ENCODE peak calls at places on chromosomes 11 and 22, in seven cellular contexts. One of them, this sample, is unnamed.

GRCh38 chr11:35418847-35419712 is at the start of gene SLC1A2:
- DNase-seq in stimulated activated CD8-positive, alpha-beta memory T cell treated with anti-CD3 and anti-CD28 coated beads, Interleukin-2, amount 100 ng/mL, for 48 hours: no peak
- DNase-seq in anterior cingulate cortex: peak; percentile 28
- DNase-seq in cardiac muscle cell: peak; percentile 47
- DNase-seq in ureter: no peak
- DNase-seq in effector CD4-positive, alpha-beta T cell: no peak
- DNase-seq in MM.1S: peak; percentile 28
- DNase-seq in this sample: peak; percentile 54

GRCh38 chr11:129458756-129459535 is 83.3 kb downstream of the BARX2 start:
- DNase-seq in effector CD4-positive, alpha-beta T cell: no peak
- DNase-seq in stimulated activated CD8-positive, alpha-beta memory T cell treated with anti-CD3 and anti-CD28 coated beads, Interleukin-2, amount 100 ng/mL, for 48 hours: no peak
- DNase-seq in MM.1S: no peak
- DNase-seq in cardiac muscle cell: no peak
- DNase-seq in ureter: no peak
- DNase-seq in anterior cingulate cortex: no peak
- DNase-seq in this sample: peak; percentile 95

GRCh38 chr11:4484310-4484709 is 1.9 kb downstream of the OR52K1 start:
- DNase-seq in cardiac muscle cell: no peak
- DNase-seq in anterior cingulate cortex: no peak
- DNase-seq in effector CD4-positive, alpha-beta T cell: no peak
- DNase-seq in MM.1S: no peak
- DNase-seq in ureter: no peak
- DNase-seq in stimulated activated CD8-positive, alpha-beta memory T cell treated with anti-CD3 and anti-CD28 coated beads, Interleukin-2, amount 100 ng/mL, for 48 hours: no peak
- DNase-seq in this sample: no peak

GRCh38 chr22:20117656-20118571 is 888 bp upstream of the TRMT2A start:
- DNase-seq in effector CD4-positive, alpha-beta T cell: no peak
- DNase-seq in ureter: no peak
- DNase-seq in MM.1S: peak; percentile 33
- DNase-seq in cardiac muscle cell: peak; percentile 30
- DNase-seq in stimulated activated CD8-positive, alpha-beta memory T cell treated with anti-CD3 and anti-CD28 coated beads, Interleukin-2, amount 100 ng/mL, for 48 hours: peak; percentile 72
- DNase-seq in anterior cingulate cortex: no peak
- DNase-seq in this sample: no peak

GRCh38 chr11:45538363-45538762 is 127.1 kb downstream of the CHST1 start:
- DNase-seq in MM.1S: no peak
- DNase-seq in ureter: no peak
- DNase-seq in stimulated activated CD8-positive, alpha-beta memory T cell treated with anti-CD3 and anti-CD28 coated beads, Interleukin-2, amount 100 ng/mL, for 48 hours: no peak
- DNase-seq in anterior cingulate cortex: no peak
- DNase-seq in cardiac muscle cell: peak; percentile 47
- DNase-seq in effector CD4-positive, alpha-beta T cell: no peak
- DNase-seq in this sample: no peak

GRCh38 chr11:129814244-129814992 is 1.2 kb upstream of the TMEM45B start:
- DNase-seq in effector CD4-positive, alpha-beta T cell: peak; percentile 31
- DNase-seq in stimulated activated CD8-positive, alpha-beta memory T cell treated with anti-CD3 and anti-CD28 coated beads, Interleukin-2, amount 100 ng/mL, for 48 hours: peak; percentile 62
- DNase-seq in cardiac muscle cell: no peak
- DNase-seq in anterior cingulate cortex: no peak
- DNase-seq in ureter: no peak
- DNase-seq in MM.1S: no peak
- DNase-seq in this sample: no peak

GRCh38 chr11:45638051-45638450 is 27.4 kb downstream of the CHST1 start:
- DNase-seq in stimulated activated CD8-positive, alpha-beta memory T cell treated with anti-CD3 and anti-CD28 coated beads, Interleukin-2, amount 100 ng/mL, for 48 hours: no peak
- DNase-seq in MM.1S: no peak
- DNase-seq in cardiac muscle cell: no peak
- DNase-seq in anterior cingulate cortex: no peak
- DNase-seq in effector CD4-positive, alpha-beta T cell: no peak
- DNase-seq in ureter: no peak
- DNase-seq in this sample: no peak

GRCh38 chr22:50697667-50698506 is 25.3 kb downstream of the SHANK3 start:
- DNase-seq in ureter: no peak
- DNase-seq in cardiac muscle cell: no peak
- DNase-seq in anterior cingulate cortex: no peak
- DNase-seq in MM.1S: no peak
- DNase-seq in stimulated activated CD8-positive, alpha-beta memory T cell treated with anti-CD3 and anti-CD28 coated beads, Interleukin-2, amount 100 ng/mL, for 48 hours: no peak
- DNase-seq in effector CD4-positive, alpha-beta T cell: no peak
- DNase-seq in this sample: no peak

GRCh38 chr11:96124155-96124554 is 200.2 kb upstream of the MTMR2 start:
- DNase-seq in ureter: no peak
- DNase-seq in stimulated activated CD8-positive, alpha-beta memory T cell treated with anti-CD3 and anti-CD28 coated beads, Interleukin-2, amount 100 ng/mL, for 48 hours: no peak
- DNase-seq in MM.1S: no peak
- DNase-seq in anterior cingulate cortex: no peak
- DNase-seq in cardiac muscle cell: no peak
- DNase-seq in effector CD4-positive, alpha-beta T cell: no peak
- DNase-seq in this sample: no peak

GRCh38 chr11:113296016-113296415 is 18.4 kb upstream of the TTC12 start:
- DNase-seq in effector CD4-positive, alpha-beta T cell: no peak
- DNase-seq in stimulated activated CD8-positive, alpha-beta memory T cell treated with anti-CD3 and anti-CD28 coated beads, Interleukin-2, amount 100 ng/mL, for 48 hours: no peak
- DNase-seq in ureter: no peak
- DNase-seq in anterior cingulate cortex: no peak
- DNase-seq in cardiac muscle cell: no peak
- DNase-seq in MM.1S: peak; percentile 52
- DNase-seq in this sample: no peak

GRCh38 chr11:16511109-16511806 is 154.9 kb upstream of the SOX6 start:
- DNase-seq in cardiac muscle cell: peak; percentile 3
- DNase-seq in anterior cingulate cortex: no peak
- DNase-seq in ureter: no peak
- DNase-seq in effector CD4-positive, alpha-beta T cell: no peak
- DNase-seq in stimulated activated CD8-positive, alpha-beta memory T cell treated with anti-CD3 and anti-CD28 coated beads, Interleukin-2, amount 100 ng/mL, for 48 hours: no peak
- DNase-seq in MM.1S: no peak
- DNase-seq in this sample: peak; percentile 66

GRCh38 chr11:68441466-68442230 is 18.9 kb upstream of the PPP6R3 start:
- DNase-seq in MM.1S: no peak
- DNase-seq in ureter: no peak
- DNase-seq in anterior cingulate cortex: no peak
- DNase-seq in stimulated activated CD8-positive, alpha-beta memory T cell treated with anti-CD3 and anti-CD28 coated beads, Interleukin-2, amount 100 ng/mL, for 48 hours: no peak
- DNase-seq in cardiac muscle cell: peak; percentile 57
- DNase-seq in effector CD4-positive, alpha-beta T cell: no peak
- DNase-seq in this sample: no peak

GRCh38 chr22:19330865-19331418 is 39.4 kb upstream of the CLTCL1 start:
- DNase-seq in MM.1S: no peak
- DNase-seq in anterior cingulate cortex: no peak
- DNase-seq in cardiac muscle cell: no peak
- DNase-seq in effector CD4-positive, alpha-beta T cell: no peak
- DNase-seq in stimulated activated CD8-positive, alpha-beta memory T cell treated with anti-CD3 and anti-CD28 coated beads, Interleukin-2, amount 100 ng/mL, for 48 hours: no peak
- DNase-seq in ureter: no peak
- DNase-seq in this sample: no peak

GRCh38 chr11:73759520-73760065 is 1.3 kb downstream of the RAB6A start:
- DNase-seq in effector CD4-positive, alpha-beta T cell: no peak
- DNase-seq in cardiac muscle cell: peak; percentile 30
- DNase-seq in anterior cingulate cortex: no peak
- DNase-seq in stimulated activated CD8-positive, alpha-beta memory T cell treated with anti-CD3 and anti-CD28 coated beads, Interleukin-2, amount 100 ng/mL, for 48 hours: no peak
- DNase-seq in ureter: no peak
- DNase-seq in MM.1S: no peak
- DNase-seq in this sample: peak; percentile 31

GRCh38 chr11:88035271-88035670 is 140.0 kb downstream of the RAB38 start:
- DNase-seq in anterior cingulate cortex: no peak
- DNase-seq in stimulated activated CD8-positive, alpha-beta memory T cell treated with anti-CD3 and anti-CD28 coated beads, Interleukin-2, amount 100 ng/mL, for 48 hours: no peak
- DNase-seq in MM.1S: no peak
- DNase-seq in effector CD4-positive, alpha-beta T cell: no peak
- DNase-seq in ureter: no peak
- DNase-seq in cardiac muscle cell: no peak
- DNase-seq in this sample: no peak

GRCh38 chr22:29700206-29700948 is 19.4 kb upstream of the CABP7 start:
- DNase-seq in cardiac muscle cell: no peak
- DNase-seq in stimulated activated CD8-positive, alpha-beta memory T cell treated with anti-CD3 and anti-CD28 coated beads, Interleukin-2, amount 100 ng/mL, for 48 hours: no peak
- DNase-seq in ureter: no peak
- DNase-seq in MM.1S: no peak
- DNase-seq in anterior cingulate cortex: no peak
- DNase-seq in effector CD4-positive, alpha-beta T cell: no peak
- DNase-seq in this sample: peak; percentile 60

GRCh38 chr11:7514099-7514725 is 413 bp downstream of the PPFIBP2 start:
- DNase-seq in anterior cingulate cortex: no peak
- DNase-seq in cardiac muscle cell: no peak
- DNase-seq in ureter: no peak
- DNase-seq in stimulated activated CD8-positive, alpha-beta memory T cell treated with anti-CD3 and anti-CD28 coated beads, Interleukin-2, amount 100 ng/mL, for 48 hours: no peak
- DNase-seq in effector CD4-positive, alpha-beta T cell: no peak
- DNase-seq in MM.1S: peak; percentile 10
- DNase-seq in this sample: no peak

GRCh38 chr11:65662247-65662801 is 392 bp downstream of the RELA start:
- DNase-seq in effector CD4-positive, alpha-beta T cell: no peak
- DNase-seq in anterior cingulate cortex: no peak
- DNase-seq in stimulated activated CD8-positive, alpha-beta memory T cell treated with anti-CD3 and anti-CD28 coated beads, Interleukin-2, amount 100 ng/mL, for 48 hours: peak; percentile 44
- DNase-seq in cardiac muscle cell: peak; percentile 23
- DNase-seq in MM.1S: no peak
- DNase-seq in ureter: no peak
- DNase-seq in this sample: no peak

GRCh38 chr22:49670610-49671330 is 156.9 kb downstream of the BRD1 start:
- DNase-seq in anterior cingulate cortex: no peak
- DNase-seq in effector CD4-positive, alpha-beta T cell: no peak
- DNase-seq in stimulated activated CD8-positive, alpha-beta memory T cell treated with anti-CD3 and anti-CD28 coated beads, Interleukin-2, amount 100 ng/mL, for 48 hours: no peak
- DNase-seq in cardiac muscle cell: no peak
- DNase-seq in MM.1S: no peak
- DNase-seq in ureter: peak; percentile 44
- DNase-seq in this sample: peak; percentile 6

GRCh38 chr11:74288161-74288560 is 23.3 kb downstream of the P4HA3 start:
- DNase-seq in MM.1S: no peak
- DNase-seq in ureter: no peak
- DNase-seq in stimulated activated CD8-positive, alpha-beta memory T cell treated with anti-CD3 and anti-CD28 coated beads, Interleukin-2, amount 100 ng/mL, for 48 hours: no peak
- DNase-seq in cardiac muscle cell: peak; percentile 96
- DNase-seq in anterior cingulate cortex: no peak
- DNase-seq in effector CD4-positive, alpha-beta T cell: no peak
- DNase-seq in this sample: no peak

GRCh38 chr11:112274007-112274783 is 13.5 kb upstream of the PLET1 start:
- DNase-seq in stimulated activated CD8-positive, alpha-beta memory T cell treated with anti-CD3 and anti-CD28 coated beads, Interleukin-2, amount 100 ng/mL, for 48 hours: no peak
- DNase-seq in ureter: no peak
- DNase-seq in MM.1S: no peak
- DNase-seq in effector CD4-positive, alpha-beta T cell: no peak
- DNase-seq in anterior cingulate cortex: no peak
- DNase-seq in cardiac muscle cell: no peak
- DNase-seq in this sample: no peak

GRCh38 chr11:13297917-13298356 is 20.3 kb downstream of the BMAL1 start:
- DNase-seq in cardiac muscle cell: no peak
- DNase-seq in MM.1S: no peak
- DNase-seq in anterior cingulate cortex: no peak
- DNase-seq in effector CD4-positive, alpha-beta T cell: no peak
- DNase-seq in ureter: no peak
- DNase-seq in stimulated activated CD8-positive, alpha-beta memory T cell treated with anti-CD3 and anti-CD28 coated beads, Interleukin-2, amount 100 ng/mL, for 48 hours: no peak
- DNase-seq in this sample: no peak

GRCh38 chr22:27628891-27629631 is 172.5 kb downstream of the MN1 start:
- DNase-seq in anterior cingulate cortex: no peak
- DNase-seq in ureter: no peak
- DNase-seq in stimulated activated CD8-positive, alpha-beta memory T cell treated with anti-CD3 and anti-CD28 coated beads, Interleukin-2, amount 100 ng/mL, for 48 hours: no peak
- DNase-seq in cardiac muscle cell: no peak
- DNase-seq in effector CD4-positive, alpha-beta T cell: no peak
- DNase-seq in MM.1S: no peak
- DNase-seq in this sample: no peak

GRCh38 chr11:13972958-13973357 is 10.4 kb downstream of the SPON1 start:
- DNase-seq in cardiac muscle cell: no peak
- DNase-seq in effector CD4-positive, alpha-beta T cell: no peak
- DNase-seq in anterior cingulate cortex: no peak
- DNase-seq in MM.1S: no peak
- DNase-seq in ureter: no peak
- DNase-seq in stimulated activated CD8-positive, alpha-beta memory T cell treated with anti-CD3 and anti-CD28 coated beads, Interleukin-2, amount 100 ng/mL, for 48 hours: no peak
- DNase-seq in this sample: no peak

GRCh38 chr11:112889446-112889845 is 71.8 kb upstream of the NCAM1 start:
- DNase-seq in effector CD4-positive, alpha-beta T cell: no peak
- DNase-seq in anterior cingulate cortex: peak; percentile 38
- DNase-seq in stimulated activated CD8-positive, alpha-beta memory T cell treated with anti-CD3 and anti-CD28 coated beads, Interleukin-2, amount 100 ng/mL, for 48 hours: no peak
- DNase-seq in ureter: no peak
- DNase-seq in cardiac muscle cell: no peak
- DNase-seq in MM.1S: no peak
- DNase-seq in this sample: no peak

GRCh38 chr11:82786001-82786400 is 52.3 kb upstream of the FAM181B start:
- DNase-seq in cardiac muscle cell: no peak
- DNase-seq in effector CD4-positive, alpha-beta T cell: no peak
- DNase-seq in anterior cingulate cortex: no peak
- DNase-seq in stimulated activated CD8-positive, alpha-beta memory T cell treated with anti-CD3 and anti-CD28 coated beads, Interleukin-2, amount 100 ng/mL, for 48 hours: no peak
- DNase-seq in MM.1S: no peak
- DNase-seq in ureter: no peak
- DNase-seq in this sample: no peak

GRCh38 chr22:30285176-30285845 is 4.0 kb downstream of the CASTOR1 start:
- DNase-seq in MM.1S: no peak
- DNase-seq in effector CD4-positive, alpha-beta T cell: no peak
- DNase-seq in cardiac muscle cell: no peak
- DNase-seq in ureter: no peak
- DNase-seq in anterior cingulate cortex: no peak
- DNase-seq in stimulated activated CD8-positive, alpha-beta memory T cell treated with anti-CD3 and anti-CD28 coated beads, Interleukin-2, amount 100 ng/mL, for 48 hours: no peak
- DNase-seq in this sample: no peak

GRCh38 chr11:35288311-35288710 is 131.0 kb downstream of the SLC1A2 start:
- DNase-seq in MM.1S: no peak
- DNase-seq in effector CD4-positive, alpha-beta T cell: no peak
- DNase-seq in cardiac muscle cell: no peak
- DNase-seq in stimulated activated CD8-positive, alpha-beta memory T cell treated with anti-CD3 and anti-CD28 coated beads, Interleukin-2, amount 100 ng/mL, for 48 hours: no peak
- DNase-seq in anterior cingulate cortex: no peak
- DNase-seq in ureter: no peak
- DNase-seq in this sample: no peak

GRCh38 chr11:36718481-36718880 is 120.4 kb upstream of the RAG2 start:
- DNase-seq in ureter: no peak
- DNase-seq in cardiac muscle cell: no peak
- DNase-seq in stimulated activated CD8-positive, alpha-beta memory T cell treated with anti-CD3 and anti-CD28 coated beads, Interleukin-2, amount 100 ng/mL, for 48 hours: no peak
- DNase-seq in MM.1S: no peak
- DNase-seq in anterior cingulate cortex: no peak
- DNase-seq in effector CD4-positive, alpha-beta T cell: no peak
- DNase-seq in this sample: no peak

GRCh38 chr22:24140357-24140756 is 40.9 kb upstream of the SUSD2 start:
- DNase-seq in anterior cingulate cortex: no peak
- DNase-seq in MM.1S: no peak
- DNase-seq in ureter: no peak
- DNase-seq in stimulated activated CD8-positive, alpha-beta memory T cell treated with anti-CD3 and anti-CD28 coated beads, Interleukin-2, amount 100 ng/mL, for 48 hours: no peak
- DNase-seq in cardiac muscle cell: no peak
- DNase-seq in effector CD4-positive, alpha-beta T cell: no peak
- DNase-seq in this sample: no peak

GRCh38 chr11:128859563-128860441 is 7.3 kb downstream of the KCNJ1 start:
- DNase-seq in stimulated activated CD8-positive, alpha-beta memory T cell treated with anti-CD3 and anti-CD28 coated beads, Interleukin-2, amount 100 ng/mL, for 48 hours: peak; percentile 70
- DNase-seq in anterior cingulate cortex: no peak
- DNase-seq in ureter: peak; percentile 68
- DNase-seq in effector CD4-positive, alpha-beta T cell: peak; percentile 65
- DNase-seq in MM.1S: peak; percentile 85
- DNase-seq in cardiac muscle cell: peak; percentile 76
- DNase-seq in this sample: no peak

GRCh38 chr11:73995247-73995646 is 12.6 kb upstream of the UCP2 start:
- DNase-seq in anterior cingulate cortex: no peak
- DNase-seq in ureter: no peak
- DNase-seq in stimulated activated CD8-positive, alpha-beta memory T cell treated with anti-CD3 and anti-CD28 coated beads, Interleukin-2, amount 100 ng/mL, for 48 hours: no peak
- DNase-seq in effector CD4-positive, alpha-beta T cell: no peak
- DNase-seq in cardiac muscle cell: no peak
- DNase-seq in MM.1S: no peak
- DNase-seq in this sample: no peak

GRCh38 chr22:18033204-18033998 is 9.0 kb upstream of the MICAL3 start:
- DNase-seq in effector CD4-positive, alpha-beta T cell: no peak
- DNase-seq in cardiac muscle cell: peak; percentile 46
- DNase-seq in MM.1S: no peak
- DNase-seq in ureter: no peak
- DNase-seq in stimulated activated CD8-positive, alpha-beta memory T cell treated with anti-CD3 and anti-CD28 coated beads, Interleukin-2, amount 100 ng/mL, for 48 hours: no peak
- DNase-seq in anterior cingulate cortex: no peak
- DNase-seq in this sample: no peak

GRCh38 chr11:95231881-95232605 is 1.0 kb upstream of the SESN3 start:
- DNase-seq in cardiac muscle cell: peak; percentile 67
- DNase-seq in ureter: peak; percentile 75
- DNase-seq in stimulated activated CD8-positive, alpha-beta memory T cell treated with anti-CD3 and anti-CD28 coated beads, Interleukin-2, amount 100 ng/mL, for 48 hours: peak; percentile 43
- DNase-seq in anterior cingulate cortex: peak; percentile 48
- DNase-seq in effector CD4-positive, alpha-beta T cell: peak; percentile 57
- DNase-seq in MM.1S: peak; percentile 75
- DNase-seq in this sample: peak; percentile 83

GRCh38 chr22:27881404-27881803 is 37.7 kb downstream of the PITPNB start:
- DNase-seq in effector CD4-positive, alpha-beta T cell: no peak
- DNase-seq in stimulated activated CD8-positive, alpha-beta memory T cell treated with anti-CD3 and anti-CD28 coated beads, Interleukin-2, amount 100 ng/mL, for 48 hours: no peak
- DNase-seq in ureter: peak; percentile 56
- DNase-seq in MM.1S: no peak
- DNase-seq in cardiac muscle cell: peak; percentile 79
- DNase-seq in anterior cingulate cortex: peak; percentile 41
- DNase-seq in this sample: no peak

GRCh38 chr22:37242395-37242918 is 1.6 kb downstream of the RAC2 start:
- DNase-seq in stimulated activated CD8-positive, alpha-beta memory T cell treated with anti-CD3 and anti-CD28 coated beads, Interleukin-2, amount 100 ng/mL, for 48 hours: peak; percentile 86
- DNase-seq in MM.1S: peak; percentile 90
- DNase-seq in effector CD4-positive, alpha-beta T cell: peak; percentile 86
- DNase-seq in ureter: peak; percentile 66
- DNase-seq in cardiac muscle cell: peak; percentile 23
- DNase-seq in anterior cingulate cortex: no peak
- DNase-seq in this sample: no peak

GRCh38 chr11:73182824-73183321 is 35.2 kb upstream of the P2RY2 start:
- DNase-seq in ureter: no peak
- DNase-seq in cardiac muscle cell: peak; percentile 30
- DNase-seq in stimulated activated CD8-positive, alpha-beta memory T cell treated with anti-CD3 and anti-CD28 coated beads, Interleukin-2, amount 100 ng/mL, for 48 hours: no peak
- DNase-seq in MM.1S: no peak
- DNase-seq in anterior cingulate cortex: no peak
- DNase-seq in effector CD4-positive, alpha-beta T cell: no peak
- DNase-seq in this sample: no peak

GRCh38 chr22:39622881-39623367 is 52.4 kb downstream of the CACNA1I start:
- DNase-seq in effector CD4-positive, alpha-beta T cell: peak; percentile 61
- DNase-seq in anterior cingulate cortex: no peak
- DNase-seq in ureter: no peak
- DNase-seq in MM.1S: peak; percentile 57
- DNase-seq in cardiac muscle cell: peak; percentile 58
- DNase-seq in stimulated activated CD8-positive, alpha-beta memory T cell treated with anti-CD3 and anti-CD28 coated beads, Interleukin-2, amount 100 ng/mL, for 48 hours: peak; percentile 64
- DNase-seq in this sample: no peak

This sample was measured in NCI-H1105 treated with DMSO at 0.1 percent for 48 hours.